ENCODE peak calls at places on chromosomes 13 and 19, in ten cellular contexts. Z is MCF 10A; F is NAMALWA; M is trophoblast cell; X is heart right ventricle; Q is ovary; U is endodermal cell; K is cardiac muscle cell; H is stimulated activated CD8-positive, alpha-beta memory T cell treated with anti-CD3 and anti-CD28 coated beads, Interleukin-15, amount 100 ng/mL, for 4 hours; O is RWPE1. J is an unnamed sample.

GRCh38 chr19:33845498-33845897 is 48.8 kb downstream of the KCTD15 start:
- DNase-seq in Z (no peak), X (no peak), H (no peak), O (no peak), F (no peak), Q (no peak), U (no peak), K (no peak), M (no peak), J (no peak)

GRCh38 chr13:43339843-43340550 is 316.6 kb downstream of the DNAJC15 start:
- DNase-seq in F (no peak), M (no peak), Q (no peak), K (no peak), O (no peak), Z (peak), H (no peak), U (no peak), X (no peak), J (no peak)

GRCh38 chr19:33905937-33906577 is 109.4 kb downstream of the KCTD15 start:
- DNase-seq in X (peak), K (peak), H (no peak), U (peak), Q (peak), O (peak), M (peak), Z (peak), F (no peak), J (no peak)

GRCh38 chr19:51637362-51637978 is 7.3 kb upstream of the SIGLEC5 start:
- DNase-seq in Q (no peak), O (peak), X (no peak), K (peak), M (no peak), U (no peak), F (peak), H (no peak), Z (peak), J (no peak)

GRCh38 chr19:58544591-58545285 is 874 bp downstream of the TRIM28 start:
- DNase-seq in M (no peak), H (no peak), K (peak), O (peak), U (no peak), Z (peak), F (peak), Q (peak), X (no peak), J (peak)

GRCh38 chr13:23588576-23589141 is 18.4 kb downstream of the TNFRSF19 start:
- DNase-seq in H (no peak), X (no peak), F (no peak), M (no peak), K (no peak), U (no peak), Q (no peak), O (no peak), Z (no peak), J (no peak)

GRCh38 chr13:25912961-25913360 is 138.9 kb downstream of the SHISA2 start:
- DNase-seq in X (no peak), F (no peak), H (no peak), K (no peak), Z (no peak), O (no peak), M (no peak), U (no peak), Q (no peak), J (no peak)

GRCh38 chr13:59490651-59491050 is 673.1 kb downstream of the DIAPH3 start:
- DNase-seq in O (no peak), H (no peak), F (no peak), X (no peak), Z (no peak), K (no peak), M (no peak), U (no peak), Q (no peak), J (no peak)

GRCh38 chr13:36796052-36796451 is 23.0 kb upstream of the RFXAP start:
- DNase-seq in K (no peak), F (no peak), Z (no peak), O (no peak), H (no peak), M (no peak), X (no peak), Q (no peak), U (no peak), J (no peak)

GRCh38 chr19:3358919-3359849 is 7.2 kb upstream of the NFIC start:
- DNase-seq in O (no peak), U (no peak), H (peak), Z (peak), Q (peak), K (peak), M (no peak), F (no peak), X (peak), J (peak)

GRCh38 chr19:18450934-18451836 is 13.3 kb upstream of the ISYNA1 start:
- DNase-seq in X (peak), F (peak), H (peak), Z (peak), U (peak), K (peak), Q (peak), O (peak), M (peak), J (peak)

GRCh38 chr13:54124700-54125099 is 1096.1 kb downstream of the OLFM4 start:
- DNase-seq in Z (no peak), O (no peak), K (no peak), Q (no peak), H (no peak), U (no peak), M (peak), F (no peak), X (no peak), J (no peak)

GRCh38 chr19:29805026-29805925 is 6.5 kb upstream of the CCNE1 start:
- DNase-seq in H (no peak), Z (peak), M (no peak), O (no peak), Q (no peak), U (no peak), X (no peak), K (no peak), F (no peak), J (no peak)

GRCh38 chr13:34675626-34676025 is 266.4 kb upstream of the NBEA start:
- DNase-seq in Q (no peak), F (no peak), U (no peak), Z (no peak), X (no peak), K (peak), O (no peak), M (no peak), H (no peak), J (no peak)

GRCh38 chr13:32272021-32272695 is 43.0 kb downstream of the ZAR1L start:
- DNase-seq in O (no peak), M (no peak), X (no peak), Z (peak), U (no peak), Q (no peak), H (no peak), F (no peak), K (peak), J (no peak)

GRCh38 chr13:34816543-34816942 is 125.5 kb upstream of the NBEA start:
- DNase-seq in M (no peak), K (peak), Z (no peak), X (no peak), F (no peak), O (no peak), U (no peak), H (no peak), Q (no peak), J (no peak)

J was measured in CD8-positive, alpha-beta T cell.